ENCODE peak calls at places on chromosomes 7 and 10, in ten cellular contexts. Y, K, G, N, W, C, Q, Z, L and X are unnamed samples.

GRCh38 chr7:106959753-106960152 is 84.8 kb upstream of the PRKAR2B start:
- DNase-seq in K (no peak), N (no peak), Y (no peak), C (no peak), W (no peak), Z (peak), G (no peak), Q (no peak), L (no peak), X (no peak)

GRCh38 chr10:4765428-4765827 is 60.6 kb upstream of the AKR1E2 start:
- DNase-seq in W (no peak), K (no peak), Q (no peak), Z (no peak), Y (no peak), L (no peak), N (no peak), C (no peak), G (no peak), X (no peak)

GRCh38 chr7:92485974-92486373 is 8.2 kb upstream of the ERVW-1 start:
- DNase-seq in K (no peak), Z (no peak), Y (peak), W (no peak), G (no peak), L (no peak), C (no peak), Q (no peak), N (no peak), X (no peak)

GRCh38 chr10:46245381-46245900 is 41.4 kb upstream of the ANTXRL start:
- DNase-seq in L (no peak), Q (peak), Y (no peak), Z (no peak), G (no peak), C (no peak), W (no peak), N (no peak), K (no peak), X (no peak)

GRCh38 chr7:13904689-13905088 is 84.8 kb downstream of the ETV1 start:
- DNase-seq in N (no peak), Y (no peak), W (no peak), Q (no peak), K (no peak), L (no peak), G (no peak), Z (no peak), C (no peak), X (no peak)

GRCh38 chr10:31808258-31809218 is 120.1 kb downstream of the ARHGAP12 start:
- DNase-seq in Q (no peak), N (no peak), G (peak), Z (peak), C (peak), W (no peak), Y (peak), L (peak), K (peak), X (no peak)

GRCh38 chr10:74165530-74165901 is 14.5 kb downstream of the ADK start:
- DNase-seq in Z (peak), G (no peak), Q (no peak), W (no peak), Y (no peak), L (no peak), N (no peak), K (no peak), C (no peak), X (no peak)

GRCh38 chr7:44748948-44749731 is 493 bp downstream of the ZMIZ2 start:
- DNase-seq in Y (no peak), L (no peak), Q (no peak), G (peak), Z (peak), C (no peak), W (no peak), N (no peak), K (no peak), X (no peak)

GRCh38 chr10:114311496-114312195 is 72.6 kb downstream of the VWA2 start:
- DNase-seq in K (peak), G (no peak), Y (no peak), L (no peak), Z (no peak), N (no peak), Q (no peak), C (no peak), W (no peak), X (no peak)

GRCh38 chr7:128380807-128381130 is 19.3 kb upstream of the PRRT4 start:
- DNase-seq in G (peak), K (no peak), Z (no peak), W (no peak), C (no peak), L (no peak), Q (no peak), Y (no peak), N (no peak), X (no peak)

GRCh38 chr10:61164458-61165160 is 220.6 kb upstream of the RHOBTB1 start:
- DNase-seq in L (no peak), Y (no peak), N (peak), Z (no peak), C (no peak), K (no peak), W (no peak), Q (peak), G (no peak), X (no peak)

GRCh38 chr7:28607179-28607578 is 194.9 kb downstream of the CREB5 start:
- DNase-seq in Z (no peak), K (no peak), L (no peak), N (no peak), Y (no peak), G (no peak), Q (no peak), W (no peak), C (no peak), X (no peak)

DNA sequence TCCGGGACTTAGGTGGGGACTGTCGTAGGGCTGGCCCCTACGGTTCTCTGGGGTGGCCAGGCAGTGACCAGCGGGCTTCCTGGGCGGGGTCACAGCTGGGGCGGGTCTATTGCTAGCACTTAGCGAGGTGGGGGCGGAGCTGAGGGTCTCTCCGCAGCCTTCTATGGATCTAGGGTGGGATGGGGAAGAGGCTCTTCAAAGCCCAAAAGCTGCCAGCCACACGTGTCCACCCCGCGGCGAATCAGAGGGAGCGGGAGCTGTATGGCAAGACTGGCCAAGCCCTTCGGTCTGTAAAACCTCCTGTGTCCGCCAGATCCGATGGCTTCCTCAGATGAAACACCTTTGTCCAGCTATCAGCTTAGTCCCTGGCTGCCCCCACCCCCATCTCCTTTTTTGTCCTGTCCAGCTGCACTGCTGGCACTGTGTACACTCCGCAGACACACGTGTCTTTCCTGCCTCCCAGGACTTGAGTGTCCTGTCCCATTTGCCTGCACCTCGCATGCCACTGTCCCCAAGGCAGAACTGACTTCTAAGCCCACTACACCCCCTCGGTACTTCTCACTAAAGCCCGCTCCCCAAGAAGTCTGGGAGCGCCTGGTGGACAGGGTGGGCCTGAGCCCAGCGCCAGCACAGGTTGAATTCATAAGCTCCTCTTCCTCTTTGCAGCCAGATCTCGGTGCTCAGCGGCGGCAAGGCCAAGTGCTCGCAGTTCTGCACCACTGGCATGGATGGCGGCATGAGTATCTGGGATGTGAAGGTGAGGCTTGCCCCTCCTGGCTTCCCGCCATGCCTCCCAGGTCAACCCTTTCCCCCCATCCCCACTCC is 14.8 kb downstream of the PDAP1 start:
- DNase-seq in K (peak), L (no peak), Y (no peak), Q (no peak), N (peak), Z (no peak), W (no peak), C (no peak), G (peak), X (no peak)
- TF ChIP-seq POLR2AphosphoS5 in K (no peak), L (peak), Y (no peak), Q (no peak), N (no peak), Z (peak), W (no peak), C (no peak), G (no peak), X (no peak)

GRCh38 chr7:126755381-126755780 is 497.4 kb downstream of the GRM8 start:
- DNase-seq in W (no peak), N (no peak), Z (no peak), Q (no peak), Y (no peak), G (no peak), L (no peak), C (no peak), K (no peak), X (no peak)
- TF ChIP-seq POLR2AphosphoS5 in W (no peak), N (no peak), Z (no peak), Q (no peak), Y (no peak), G (no peak), L (no peak), C (no peak), K (no peak), X (no peak)

DNA sequence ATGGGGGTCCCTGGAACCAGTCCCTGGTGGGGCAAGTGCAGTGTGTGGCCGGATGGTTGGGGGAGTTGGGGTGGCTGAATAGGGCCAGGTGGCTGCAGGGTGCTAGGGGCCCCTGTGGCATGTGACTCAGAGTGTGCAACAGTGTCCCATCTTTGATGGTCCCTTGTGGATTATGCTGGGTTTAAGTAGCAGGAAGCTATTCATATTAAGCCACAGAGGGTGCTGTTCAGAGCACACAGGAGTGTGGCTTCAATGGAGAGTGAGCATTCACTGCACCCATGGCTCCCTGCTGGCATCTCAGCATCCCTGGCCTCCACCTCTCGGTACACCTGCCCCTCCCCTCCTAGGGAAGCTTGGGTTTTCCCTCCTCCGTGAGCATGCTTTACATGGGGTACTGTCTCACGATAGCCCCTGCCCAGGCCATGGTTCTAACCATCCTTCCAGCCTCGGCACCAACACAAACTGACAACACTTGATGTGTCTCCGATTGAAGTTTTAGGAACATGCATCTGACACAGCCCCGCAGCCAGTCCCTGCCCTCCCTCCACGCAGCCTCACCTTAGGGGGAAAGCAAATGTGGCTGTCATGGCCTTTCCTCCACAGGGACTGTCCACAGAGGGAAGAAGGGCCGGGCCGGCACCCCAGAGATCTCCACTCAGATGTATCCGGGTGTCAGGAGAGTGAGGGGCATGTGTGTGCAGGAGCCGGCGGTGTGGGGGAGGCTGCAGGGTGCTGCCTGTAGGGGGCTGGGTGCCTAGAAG is 30.4 kb upstream of the PPIF start:
- DNase-seq in L (no peak), Z (no peak), N (no peak), W (no peak), G (peak), K (no peak), Y (no peak), C (peak), Q (no peak), X (peak)
- TF ChIP-seq POLR2AphosphoS5 in L (peak), Z (no peak), N (no peak), W (no peak), G (no peak), K (no peak), Y (no peak), C (peak), Q (no peak), X (peak)

GRCh38 chr7:150903627-150904026 is 51.3 kb downstream of the AOC1 start:
- DNase-seq in C (no peak), G (peak), K (peak), Q (peak), N (peak), Y (peak), Z (peak), W (no peak), L (no peak), X (no peak)
- TF ChIP-seq POLR2AphosphoS5 in C (no peak), G (no peak), K (peak), Q (no peak), N (peak), Y (peak), Z (no peak), W (no peak), L (no peak), X (no peak)

DNA sequence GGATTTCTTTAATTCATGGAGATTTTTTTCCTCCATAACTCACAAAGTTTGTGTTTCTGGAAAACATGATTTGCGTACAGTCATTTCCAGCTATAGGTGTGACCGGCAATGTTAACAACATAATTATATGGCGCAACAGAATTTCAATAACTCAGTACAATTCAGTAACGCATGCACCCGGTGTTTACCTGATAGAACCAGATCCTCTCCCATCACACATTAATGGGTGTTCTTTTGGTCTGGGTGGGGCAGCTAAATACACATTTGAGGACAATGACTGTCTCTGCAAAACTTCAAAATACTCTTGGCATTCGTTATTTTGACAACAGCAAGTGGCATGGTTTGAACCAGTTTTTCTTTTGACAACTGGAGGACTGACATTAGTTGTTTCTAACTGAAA is 102.3 kb downstream of the KLF6 start:
- DNase-seq in G (no peak), Q (no peak), Y (no peak), Z (no peak), N (no peak), K (no peak), C (no peak), W (no peak), L (no peak), X (no peak)
- TF ChIP-seq POLR2AphosphoS5 in G (no peak), Q (no peak), Y (no peak), Z (no peak), N (no peak), K (no peak), C (no peak), W (no peak), L (no peak), X (no peak)

DNA sequence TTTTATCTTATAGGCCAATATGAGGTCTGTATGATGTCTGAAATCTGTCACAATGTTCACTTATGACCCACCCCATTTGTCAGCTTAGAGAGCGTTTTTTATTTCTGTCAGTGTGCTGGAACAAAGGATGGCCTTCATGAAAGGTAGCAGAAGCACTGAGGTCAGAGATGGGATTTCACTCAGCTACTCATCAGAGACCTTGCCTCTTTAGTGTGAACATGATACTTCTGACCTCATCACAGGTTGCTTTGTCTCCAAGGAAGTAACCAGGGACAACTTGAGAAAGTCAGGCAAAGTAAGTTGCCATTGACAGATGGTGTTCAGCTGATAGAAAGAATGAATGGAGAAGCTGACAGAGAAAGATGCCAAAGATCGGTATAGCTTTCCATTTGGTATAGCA is 16.3 kb downstream of the YAE1 start:
- DNase-seq in N (no peak), W (no peak), L (no peak), Q (no peak), G (no peak), Z (no peak), C (no peak), K (no peak), Y (no peak), X (no peak)
- TF ChIP-seq POLR2AphosphoS5 in N (no peak), W (no peak), L (no peak), Q (no peak), G (no peak), Z (no peak), C (no peak), K (no peak), Y (no peak), X (no peak)